ENCODE peak calls at places on chromosomes 6 and 20, in five cellular contexts. Q, D, U, O and G are unnamed samples.

GRCh38 chr6:121971886-121972285 is 427.6 kb upstream of the HSF2 start:
- DNase-seq in D (no peak), U (no peak), Q (no peak), O (no peak), G (no peak)

GRCh38 chr6:153511896-153512496 is 380.9 kb upstream of the RGS17 start:
- DNase-seq in U (no peak), Q (no peak), O (peak), D (peak), G (no peak)

GRCh38 chr6:13286185-13286584 is 42.2 kb downstream of the TBC1D7 start:
- DNase-seq in U (no peak), D (no peak), Q (no peak), O (no peak), G (no peak)

GRCh38 chr6:160004018-160004417 is 35.1 kb downstream of the IGF2R start:
- DNase-seq in D (no peak), U (no peak), Q (no peak), O (no peak), G (no peak)

GRCh38 chr6:7254980-7255825 is 57.8 kb downstream of the SSR1 start:
- DNase-seq in Q (peak), U (no peak), O (no peak), D (peak), G (no peak)

GRCh38 chr6:43773050-43773956 is 3.3 kb downstream of the VEGFA start:
- DNase-seq in O (peak), Q (peak), U (peak), D (peak), G (no peak)

GRCh38 chr6:11491998-11492397 is 45.6 kb upstream of the TMEM170B start:
- DNase-seq in U (no peak), Q (no peak), O (no peak), D (no peak), G (no peak)

GRCh38 chr6:45880139-45880538 is 135.5 kb downstream of the CLIC5 start:
- DNase-seq in Q (no peak), D (no peak), O (no peak), U (peak), G (no peak)

GRCh38 chr6:150930816-150931215 is 65.3 kb downstream of the MTHFD1L start:
- DNase-seq in D (no peak), U (no peak), Q (no peak), O (no peak), G (no peak)

GRCh38 chr6:165600606-165601005 is 62.4 kb downstream of the PDE10A start:
- DNase-seq in O (no peak), U (no peak), Q (no peak), D (no peak), G (no peak)

GRCh38 chr6:138250513-138251247 is 32.4 kb upstream of the PBOV1 start:
- DNase-seq in D (peak), U (peak), O (no peak), Q (no peak), G (peak)

GRCh38 chr20:59147197-59147596 is 16.4 kb upstream of the ZNF831 start:
- DNase-seq in U (no peak), Q (peak), D (peak), O (no peak), G (no peak)

GRCh38 chr20:3635346-3635745 is 27.9 kb downstream of the GFRA4 start:
- DNase-seq in U (no peak), D (no peak), Q (no peak), O (no peak), G (no peak)

GRCh38 chr6:166615059-166615770 is 11.8 kb downstream of the RPS6KA2 start:
- DNase-seq in Q (no peak), D (no peak), O (no peak), U (no peak), G (peak)

GRCh38 chr20:32333988-32334885 is 23.9 kb upstream of the ASXL1 start:
- DNase-seq in Q (peak), U (peak), O (no peak), D (peak), G (peak)

GRCh38 chr6:12401200-12401599 is 111.0 kb downstream of the EDN1 start:
- DNase-seq in Q (no peak), D (peak), O (no peak), U (no peak), G (no peak)

GRCh38 chr20:17859002-17859615 is 109.5 kb downstream of the SNX5 start:
- DNase-seq in O (no peak), U (peak), Q (peak), D (no peak), G (no peak)

GRCh38 chr6:144547409-144547808 is 262.3 kb downstream of the UTRN start:
- DNase-seq in O (no peak), U (no peak), D (no peak), Q (no peak), G (no peak)

GRCh38 chr20:50628326-50628725 is 63.0 kb downstream of the RIPOR3 start:
- DNase-seq in O (no peak), Q (no peak), D (no peak), U (no peak), G (no peak)

GRCh38 chr20:32447136-32448027 is 89.3 kb downstream of the ASXL1 start:
- DNase-seq in D (no peak), Q (peak), U (peak), O (no peak), G (peak)

GRCh38 chr6:44456070-44456965 is 68.8 kb downstream of the CDC5L start:
- DNase-seq in D (peak), U (peak), O (peak), Q (peak), G (no peak)

GRCh38 chr6:54992789-54993188 is 146.2 kb downstream of the FAM83B start:
- DNase-seq in D (no peak), O (no peak), U (no peak), Q (no peak), G (no peak)

GRCh38 chr20:59515013-59515905 is 89.1 kb upstream of the PHACTR3 start:
- DNase-seq in D (peak), U (peak), Q (no peak), O (peak), G (peak)

GRCh38 chr6:100633096-100633766 is 168.5 kb upstream of the SIM1 start:
- DNase-seq in D (no peak), U (no peak), Q (no peak), O (peak), G (no peak)

GRCh38 chr6:164099535-164099982 is 685.0 kb downstream of the QKI start:
- DNase-seq in Q (no peak), U (no peak), D (no peak), O (no peak), G (no peak)

GRCh38 chr6:2746557-2747061 is 4.1 kb downstream of the MYLK4 start:
- DNase-seq in U (no peak), D (no peak), Q (no peak), O (no peak), G (no peak)

GRCh38 chr20:6122111-6122872 is 538 bp downstream of the FERMT1 start:
- DNase-seq in D (no peak), O (no peak), U (peak), Q (no peak), G (no peak)

GRCh38 chr20:13279171-13279570 is 58.1 kb downstream of the ISM1 start:
- DNase-seq in O (no peak), D (no peak), Q (no peak), U (no peak), G (no peak)

GRCh38 chr6:143176090-143177021 is 115.7 kb downstream of the AIG1 start:
- DNase-seq in D (no peak), Q (no peak), U (no peak), O (peak), G (no peak)

GRCh38 chr20:30376767-30377658 is 880.5 kb upstream of the DEFB115 start:
- DNase-seq in U (peak), O (peak), Q (peak), D (peak), G (peak)

GRCh38 chr20:38872491-38873049 is 53.6 kb upstream of the FAM83D start:
- DNase-seq in D (no peak), U (no peak), O (no peak), Q (no peak), G (no peak)

GRCh38 chr6:17584241-17584803 is 15.8 kb upstream of the FAM8A1 start:
- DNase-seq in D (peak), U (peak), Q (no peak), O (peak), G (peak)

GRCh38 chr20:61733891-61734732 is 331.6 kb downstream of the TAF4 start:
- DNase-seq in O (no peak), D (no peak), U (no peak), Q (peak), G (no peak)

GRCh38 chr20:6108330-6108729 is 14.5 kb downstream of the FERMT1 start:
- DNase-seq in D (no peak), U (no peak), Q (no peak), O (no peak), G (no peak)

GRCh38 chr20:37228656-37229055 is 33.0 kb downstream of the GHRH start:
- DNase-seq in U (no peak), O (no peak), Q (no peak), D (no peak), G (peak)

GRCh38 chr20:62437985-62438384 is 10.6 kb upstream of the RBBP8NL start:
- DNase-seq in Q (no peak), U (no peak), O (no peak), D (no peak), G (no peak)

GRCh38 chr6:36874016-36874442 is 574 bp downstream of the PPIL1 start:
- DNase-seq in Q (no peak), D (peak), O (no peak), U (peak), G (peak)

GRCh38 chr6:36875250-36875633 is 639 bp upstream of the PPIL1 start:
- DNase-seq in O (no peak), Q (no peak), D (no peak), U (no peak), G (no peak)

GRCh38 chr6:36873612-36874011 is 991 bp downstream of the PPIL1 start:
- DNase-seq in D (no peak), U (no peak), O (no peak), Q (no peak), G (no peak)

GRCh38 chr6:36873115-36873514 is 1.5 kb downstream of the PPIL1 start:
- DNase-seq in U (no peak), O (no peak), Q (no peak), D (no peak), G (no peak)

DNA sequence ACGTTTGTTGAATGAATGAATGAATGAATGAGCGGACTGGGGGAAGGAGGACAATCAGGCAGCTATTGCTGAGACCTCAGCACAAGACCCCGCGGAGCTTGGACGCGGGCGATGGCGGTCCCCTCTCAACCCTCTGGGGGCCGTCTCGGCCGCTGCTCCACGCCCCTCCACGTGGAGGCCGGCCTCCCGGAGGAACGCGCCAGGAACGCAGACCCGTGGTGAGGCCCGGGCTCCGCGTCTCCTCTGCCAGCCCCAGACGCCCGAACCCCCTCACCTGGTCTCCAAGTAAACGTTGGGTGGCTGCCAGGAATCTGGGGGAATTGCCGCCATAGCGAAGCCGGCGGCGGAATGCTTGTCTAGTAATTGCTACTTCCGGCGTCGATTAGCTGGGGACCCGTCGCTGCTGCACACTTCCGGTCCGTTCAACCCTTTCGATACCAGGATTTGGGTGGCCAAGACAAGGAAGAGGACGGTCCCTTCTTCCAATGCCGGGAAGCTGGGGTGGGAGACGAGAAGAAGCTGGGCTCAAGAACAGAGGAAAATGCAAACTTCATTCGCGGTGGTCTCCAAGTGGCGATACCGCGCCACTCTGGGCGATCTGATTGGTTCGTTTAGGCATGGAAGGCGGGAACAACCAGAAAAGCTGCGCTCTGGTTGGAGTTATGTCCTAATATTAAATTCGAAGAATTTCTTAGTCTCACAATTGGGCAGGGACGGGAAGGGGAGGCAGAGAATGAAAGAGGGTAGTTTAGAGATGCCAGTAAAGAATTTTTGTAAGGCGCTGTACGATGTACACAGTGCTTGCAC is at the start of gene PPIL1:
- DNase-seq in Q (peak), D (peak), O (peak), U (peak), G (peak)
- TF ChIP-seq POLR2A in Q (no peak), D (peak), O (peak), U (peak), G (no peak)

GRCh38 chr20:43243672-43244269 is 54.1 kb upstream of the PTPRT start:
- DNase-seq in Q (no peak), U (peak), O (no peak), D (no peak), G (no peak)
- TF ChIP-seq CTCF in Q (no peak), U (peak), O (peak), D (no peak), G (no peak)

DNA sequence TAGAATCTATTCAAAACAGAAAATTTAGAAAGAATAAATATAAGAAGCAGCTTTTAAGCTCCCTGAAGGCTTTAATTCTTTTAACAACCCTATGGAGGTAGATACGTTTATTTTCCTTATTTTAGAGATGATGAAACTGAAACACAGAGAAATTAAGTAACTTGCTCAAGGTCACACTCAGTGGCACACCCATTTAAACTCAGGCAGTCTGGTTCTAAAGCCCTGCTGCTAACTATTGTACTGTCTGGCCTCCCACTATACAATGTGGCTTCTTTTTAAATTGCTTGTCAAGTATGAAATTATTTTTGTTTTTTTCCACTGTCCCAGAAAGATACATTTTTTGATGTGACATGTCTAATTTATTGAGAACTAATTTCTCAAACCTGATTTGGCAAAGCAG is 55.7 kb downstream of the FAM217A start:
- DNase-seq in O (no peak), U (no peak), D (peak), Q (no peak), G (no peak)
- H3K4me3 ChIP-seq in O (peak), U (no peak), D (no peak), Q (peak), G (no peak)

GRCh38 chr6:111260570-111261298 is 173.4 kb downstream of the SLC16A10 start:
- DNase-seq in U (no peak), Q (no peak), D (no peak), O (no peak), G (no peak)

GRCh38 chr6:111256646-111257045 is 169.3 kb downstream of the SLC16A10 start:
- DNase-seq in U (no peak), O (no peak), Q (no peak), D (no peak), G (no peak)

GRCh38 chr6:111258615-111259088 is 171.3 kb downstream of the SLC16A10 start:
- DNase-seq in U (no peak), O (no peak), D (no peak), Q (no peak), G (no peak)

GRCh38 chr6:111254779-111255166 is 167.5 kb downstream of the SLC16A10 start:
- DNase-seq in D (no peak), O (no peak), U (no peak), Q (no peak), G (no peak)

DNA sequence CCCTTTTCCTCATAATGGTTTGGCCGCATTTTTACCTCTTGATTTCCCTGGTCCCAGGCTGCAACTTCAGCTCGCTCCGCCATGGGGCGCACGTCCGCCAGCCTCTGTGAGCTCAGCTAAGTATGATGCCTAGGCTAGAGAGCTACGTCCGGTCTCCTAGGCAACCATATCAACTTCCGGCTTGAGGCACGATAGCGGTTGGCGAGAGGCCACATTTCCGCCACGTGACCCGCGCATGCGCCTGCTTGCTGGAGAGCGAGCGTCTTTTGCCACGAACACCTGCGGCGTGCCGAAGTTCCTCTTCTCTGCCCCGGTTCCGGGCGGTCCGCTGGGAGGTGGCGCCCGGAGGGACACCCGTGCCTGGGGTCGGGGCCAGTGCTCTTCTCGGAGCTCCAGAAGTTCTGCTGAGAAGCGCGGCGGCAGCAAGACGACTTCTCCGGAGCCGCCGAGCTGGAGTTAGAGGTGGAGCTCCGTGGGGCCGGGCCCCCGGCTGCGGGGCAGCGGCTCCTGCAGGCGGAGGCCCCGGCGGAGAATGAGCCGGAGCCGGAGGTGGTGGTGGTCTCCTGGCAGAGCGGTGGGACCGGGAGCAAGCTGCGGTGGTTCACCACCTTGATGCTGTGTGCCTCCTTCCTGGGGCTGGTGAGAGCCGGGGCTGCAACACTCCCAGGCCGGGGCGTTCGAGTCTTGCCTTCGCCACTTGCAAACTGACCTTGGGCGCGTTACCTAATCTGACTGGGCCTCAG is 172.0 kb downstream of the SLC16A10 start:
- DNase-seq in D (peak), O (peak), Q (peak), U (peak), G (peak)
- TF ChIP-seq POLR2A in D (peak), O (peak), Q (no peak), U (peak), G (no peak)

GRCh38 chr20:23212011-23212410 is 125.9 kb upstream of the CD93 start:
- DNase-seq in U (no peak), Q (no peak), O (no peak), D (no peak), G (no peak)

GRCh38 chr20:23211164-23211563 is 125.0 kb upstream of the CD93 start:
- DNase-seq in D (no peak), Q (no peak), O (no peak), U (no peak), G (peak)

GRCh38 chr20:23215596-23215995 is 129.5 kb upstream of the CD93 start:
- DNase-seq in Q (no peak), O (no peak), D (no peak), U (no peak), G (peak)

GRCh38 chr20:23214903-23215302 is 128.8 kb upstream of the CD93 start:
- DNase-seq in O (no peak), Q (no peak), U (no peak), D (no peak), G (peak)

GRCh38 chr20:23212482-23212881 is 126.4 kb upstream of the CD93 start:
- DNase-seq in Q (no peak), O (no peak), U (no peak), D (no peak), G (peak)
- TF ChIP-seq CTCF in Q (no peak), O (no peak), U (no peak), D (no peak), G (no peak)

GRCh38 chr6:394641-395289 is 3.2 kb downstream of the IRF4 start:
- DNase-seq in Q (no peak), D (no peak), U (no peak), O (no peak), G (no peak)

GRCh38 chr6:392441-393390 is 1.2 kb downstream of the IRF4 start:
- DNase-seq in O (no peak), D (no peak), Q (peak), U (no peak), G (peak)

GRCh38 chr6:391559-392440 is at the start of gene IRF4:
- DNase-seq in U (no peak), O (no peak), D (no peak), Q (peak), G (peak)

GRCh38 chr6:395432-396125 is 4.0 kb downstream of the IRF4 start:
- DNase-seq in Q (no peak), D (no peak), O (no peak), U (no peak), G (no peak)

GRCh38 chr6:393391-394221 is 2.1 kb downstream of the IRF4 start:
- DNase-seq in U (no peak), O (no peak), D (no peak), Q (peak), G (no peak)
- H3K4me3 ChIP-seq in U (no peak), O (no peak), D (no peak), Q (peak), G (no peak)

GRCh38 chr6:167676000-167676665 is 150.6 kb upstream of the AFDN start:
- DNase-seq in D (peak), Q (no peak), O (no peak), U (peak), G (no peak)
- TF ChIP-seq POLR2A in D (no peak), Q (no peak), O (no peak), U (peak), G (no peak)

DNA sequence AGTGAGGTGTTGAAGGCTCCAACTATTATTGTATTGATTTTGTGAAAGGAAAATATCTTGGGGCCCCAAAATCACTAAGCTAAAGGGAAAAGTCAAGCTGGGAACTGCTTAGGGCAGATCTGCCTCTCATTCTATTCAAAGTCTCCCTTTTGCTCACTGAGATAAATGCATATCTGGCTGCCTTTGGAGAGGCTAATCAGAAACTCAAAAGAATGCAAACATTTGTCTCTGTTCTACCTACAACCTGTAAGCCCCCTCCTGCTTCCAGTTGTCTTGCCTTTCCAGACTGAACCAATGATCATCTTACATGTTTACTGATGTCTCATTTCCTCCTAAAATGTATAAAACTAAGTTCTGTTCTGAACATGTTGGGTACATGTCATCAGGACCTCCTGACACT is 125.9 kb downstream of the HTR1B start:
- DNase-seq in Q (no peak), O (no peak), D (no peak), U (no peak), G (no peak)
- TF ChIP-seq CTCF in Q (no peak), O (no peak), D (no peak), U (no peak), G (no peak)

GRCh38 chr20:24953621-24954133 is 4.6 kb downstream of the CST7 start:
- DNase-seq in U (no peak), D (no peak), Q (peak), O (no peak), G (peak)
- H3K4me3 ChIP-seq in U (no peak), D (no peak), Q (no peak), O (no peak), G (no peak)